ENCODE peak calls at places on chromosomes 11 and 22, in seven cellular contexts. O, X, K, S, F, I and G are unnamed samples.

GRCh38 chr11:57379732-57380131 is 1.2 kb downstream of the PRG3 start:
- DNase-seq in X (peak; percentile 83), K (no peak), S (no peak), I (peak; percentile 68), O (no peak), F (no peak), G (peak; percentile 66)

GRCh38 chr11:45665206-45665932 is at the start of gene CHST1:
- DNase-seq in O (no peak), F (no peak), S (no peak), X (peak; percentile 64), I (peak; percentile 82), K (peak; percentile 90), G (no peak)

GRCh38 chr11:36300651-36301050 is 4.6 kb downstream of the PRR5L start:
- DNase-seq in F (no peak), I (no peak), O (no peak), K (no peak), X (no peak), S (no peak), G (no peak)

GRCh38 chr22:27911329-27911728 is 7.7 kb downstream of the PITPNB start:
- DNase-seq in I (no peak), O (no peak), S (no peak), F (no peak), X (no peak), K (no peak), G (no peak)

GRCh38 chr22:38164578-38164953 is 17.1 kb downstream of the PLA2G6 start:
- DNase-seq in F (no peak), O (no peak), K (no peak), I (no peak), X (no peak), S (no peak), G (no peak)

GRCh38 chr22:43988116-43988817 is 33.0 kb downstream of the SAMM50 start:
- DNase-seq in X (no peak), S (no peak), I (no peak), O (no peak), K (no peak), F (no peak), G (no peak)

GRCh38 chr11:2298795-2299747 is 2.6 kb downstream of the C11orf21 start:
- DNase-seq in I (peak; percentile 61), K (peak; percentile 62), O (no peak), S (peak; percentile 63), X (peak; percentile 68), F (no peak), G (peak; percentile 47)

GRCh38 chr11:15006139-15006759 is 34.1 kb upstream of the CALCA start:
- DNase-seq in I (peak; percentile 19), K (peak; percentile 3), F (peak; percentile 0), O (peak; percentile 47), X (no peak), S (peak; percentile 46), G (peak; percentile 13)

GRCh38 chr11:2366271-2366670 is 10.8 kb upstream of the CD81 start:
- DNase-seq in F (no peak), X (no peak), O (no peak), I (no peak), K (no peak), S (no peak), G (no peak)

GRCh38 chr22:23243859-23244689 is 63.8 kb downstream of the BCR start:
- DNase-seq in F (no peak), I (no peak), X (no peak), K (no peak), O (no peak), S (no peak), G (no peak)

GRCh38 chr11:59053387-59053786 is 32.7 kb upstream of the GLYATL1B start:
- DNase-seq in X (peak; percentile 89), I (peak; percentile 40), S (peak; percentile 37), K (peak; percentile 21), O (peak; percentile 40), F (no peak), G (peak; percentile 49)

GRCh38 chr22:41242396-41243117 is 1.8 kb upstream of the CHADL start:
- DNase-seq in K (no peak), O (no peak), S (no peak), X (no peak), I (no peak), F (no peak), G (no peak)

GRCh38 chr22:49588739-49589138 is 238.9 kb downstream of the BRD1 start:
- DNase-seq in F (no peak), I (no peak), K (no peak), X (no peak), O (no peak), S (no peak), G (no peak)

GRCh38 chr11:27379449-27379848 is 16.4 kb upstream of the CCDC34 start:
- DNase-seq in S (no peak), K (no peak), F (no peak), I (no peak), O (no peak), X (no peak), G (no peak)

GRCh38 chr11:118155781-118156530 is 3.3 kb upstream of the SCN4B start:
- DNase-seq in X (no peak), O (no peak), F (no peak), I (no peak), S (no peak), K (peak; percentile 62), G (no peak)
- H3K27me3 ChIP-seq in X (peaks cover 31% of the 10 kb centered on the region), O (no peaks in the 10 kb centered on the region), F (peaks cover 32% of the 10 kb centered on the region), I (peaks cover 96% of the 10 kb centered on the region), S (peaks cover 27% of the 10 kb centered on the region), K (peaks cover 71% of the 10 kb centered on the region), G (peaks cover 84% of the 10 kb centered on the region)

DNA sequence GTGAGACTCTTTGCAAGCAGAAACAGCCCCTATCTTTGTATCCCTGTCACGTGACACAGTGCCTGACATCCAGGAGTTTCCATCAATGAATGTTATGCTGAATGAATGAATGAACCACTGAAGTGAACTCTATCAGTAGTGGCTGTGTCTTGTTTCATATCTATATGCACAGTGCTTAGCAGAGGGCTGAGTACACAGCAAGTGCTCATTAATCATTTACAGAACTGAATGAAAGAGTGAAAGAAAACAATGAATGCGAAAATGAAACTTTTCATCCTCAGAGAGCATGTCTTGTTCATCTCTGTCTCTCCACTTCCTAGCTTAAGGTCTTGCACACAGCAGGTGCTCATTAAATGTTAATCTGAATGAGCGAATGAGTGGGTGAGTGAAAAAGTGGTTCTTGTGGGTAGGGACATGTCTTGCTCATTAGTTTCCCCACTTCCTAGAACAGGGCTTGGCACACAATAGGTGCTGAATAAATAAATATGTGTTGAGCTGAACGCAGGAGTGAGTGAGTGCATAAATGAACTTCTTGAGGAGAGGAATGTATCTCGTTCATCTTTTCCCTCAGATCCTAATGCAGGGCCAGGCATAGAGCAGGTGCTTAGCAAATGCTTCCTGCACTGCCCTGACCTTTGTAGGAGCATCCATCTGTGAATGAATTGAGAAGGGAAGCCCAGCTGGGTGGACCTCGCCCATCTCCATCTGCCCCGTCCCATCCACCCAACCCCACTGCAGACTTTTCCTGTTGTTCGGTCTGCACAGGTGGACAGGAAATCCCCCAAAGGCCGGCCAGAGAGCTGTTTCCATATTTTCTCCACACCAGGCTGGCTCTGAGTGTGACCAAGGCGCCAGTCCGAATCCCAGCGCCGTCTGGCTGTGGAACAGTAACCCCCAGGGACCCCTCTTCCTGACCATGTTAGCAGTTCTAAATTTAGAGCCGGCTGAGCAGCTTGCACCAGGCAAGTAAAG is 113.4 kb upstream of the CRYBB3 start:
- DNase-seq in X (no peak), K (no peak), O (no peak), S (peak; percentile 91), I (no peak), F (peak; percentile 79), G (no peak)
- TF ChIP-seq YY1 in X (no peak), K (no peak), O (no peak), S (no peak), I (no peak), F (no peak), G (no peak)

DNA sequence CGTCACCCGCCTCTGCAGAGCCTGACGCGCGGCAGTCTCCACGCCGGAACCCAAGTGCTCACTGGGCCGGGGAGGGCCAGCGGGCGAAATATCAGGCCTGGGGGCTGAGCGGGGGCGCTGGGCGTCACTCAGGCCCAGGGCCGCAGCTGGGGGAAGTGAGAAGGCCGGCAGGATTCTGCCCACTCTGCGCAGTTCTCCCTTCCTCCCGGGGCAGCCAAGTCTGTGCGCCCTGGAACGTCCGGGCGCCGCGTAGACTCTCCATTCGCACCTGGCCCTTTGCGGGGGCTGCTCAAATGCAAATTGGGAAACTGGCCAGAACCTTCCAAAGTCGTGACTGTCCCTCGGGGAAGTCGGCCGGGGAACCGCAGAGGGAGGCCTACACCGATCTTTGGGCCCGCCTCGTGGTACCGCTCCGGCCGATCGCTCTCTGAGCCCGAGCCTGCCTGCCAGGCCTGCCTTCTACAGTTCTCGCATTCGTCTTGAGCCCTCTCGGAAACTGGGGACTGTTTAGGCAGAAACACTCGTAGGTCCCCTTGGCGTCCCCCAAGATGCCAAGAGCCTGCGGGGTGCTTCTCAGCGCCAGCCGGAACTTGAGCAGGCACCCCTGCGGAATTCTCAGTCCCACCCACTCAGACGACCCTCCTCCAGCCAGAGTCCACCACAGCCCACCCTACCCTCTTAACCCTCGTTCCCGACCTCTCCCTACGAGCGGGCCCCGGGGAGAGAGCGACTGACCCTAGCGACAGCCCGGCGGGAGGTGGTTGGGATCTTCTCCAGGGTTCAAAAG is 2.1 kb upstream of the SLC6A5 start:
- DNase-seq in O (no peak), X (peak; percentile 75), S (no peak), K (no peak), F (no peak), I (no peak), G (no peak)
- H3K27me3 ChIP-seq in O (peaks cover 16% of the 10 kb centered on the region), X (peaks cover 49% of the 10 kb centered on the region), S (peaks cover 1% of the 10 kb centered on the region), K (no peaks in the 10 kb centered on the region), F (peaks cover 38% of the 10 kb centered on the region), I (peaks cover 60% of the 10 kb centered on the region), G (no peaks in the 10 kb centered on the region)

DNA sequence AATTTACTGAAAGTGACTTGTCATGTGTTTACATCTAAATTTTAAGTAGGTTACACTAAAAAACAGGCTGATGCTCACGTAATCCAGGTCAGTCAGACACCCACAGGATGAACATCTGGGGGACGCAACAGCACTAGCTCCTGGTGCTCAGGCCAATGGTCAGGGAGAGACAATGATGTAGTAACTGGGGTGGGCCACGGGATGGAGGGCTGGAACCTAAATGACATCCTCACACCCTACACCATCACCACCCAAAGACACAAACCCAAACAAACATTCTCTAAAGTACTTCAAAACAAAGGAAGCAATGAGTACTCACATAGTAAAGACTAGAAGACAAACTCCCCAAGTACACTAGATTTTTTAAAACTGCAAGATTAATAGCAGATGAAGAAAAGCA is 53.5 kb upstream of the SLC25A1 start:
- DNase-seq in F (no peak), K (no peak), O (no peak), I (no peak), S (no peak), X (no peak), G (no peak)
- TF ChIP-seq YY1 in F (no peak), K (no peak), O (no peak), I (no peak), S (no peak), X (no peak), G (no peak)

GRCh38 chr11:61011239-61011870 is 39.9 kb downstream of the CD6 start:
- DNase-seq in I (no peak), S (no peak), F (no peak), O (no peak), X (no peak), K (peak; percentile 57), G (no peak)
- H3K27me3 ChIP-seq in I (peaks cover 84% of the 10 kb centered on the region), S (peaks cover 9% of the 10 kb centered on the region), F (no peaks in the 10 kb centered on the region), O (peaks cover 10% of the 10 kb centered on the region), X (peaks cover 29% of the 10 kb centered on the region), K (peaks cover 10% of the 10 kb centered on the region), G (peaks cover 24% of the 10 kb centered on the region)